ENCODE peak calls at places on chromosomes 2 and 18, in six cellular contexts. Y, R, C, Q, E and I are unnamed samples. For H3K9me3, the result is how much of the 10 kb centered on the place peaks cover.

GRCh38 chr2:193841389-193842150 is 1646.8 kb upstream of the TMEFF2 start:
- DNase-seq in Y (no peak), R (no peak), C (no peak), Q (no peak), E (peak), I (no peak)

GRCh38 chr2:213251618-213252017 is 32.6 kb upstream of the SPAG16 start:
- DNase-seq in Y (no peak), R (peak), C (no peak), Q (no peak), E (peak), I (no peak)

GRCh38 chr18:41965856-41966255 is 10.8 kb downstream of the PIK3C3 start:
- DNase-seq in Y (no peak), R (no peak), C (no peak), Q (no peak), E (no peak), I (no peak)

GRCh38 chr18:58388736-58389135 is 240.2 kb downstream of the ALPK2 start:
- DNase-seq in Y (no peak), R (no peak), C (no peak), Q (no peak), E (no peak), I (no peak)

GRCh38 chr2:213679894-213680293 is 395.6 kb downstream of the SPAG16 start:
- DNase-seq in Y (no peak), R (no peak), C (no peak), Q (no peak), E (no peak), I (no peak)

GRCh38 chr2:197920581-197921213 is 116.3 kb downstream of the PLCL1 start:
- DNase-seq in Y (no peak), R (no peak), C (no peak), Q (no peak), E (no peak), I (no peak)

GRCh38 chr2:84170979-84171378 is 288.1 kb downstream of the SUCLG1 start:
- DNase-seq in Y (no peak), R (no peak), C (no peak), Q (no peak), E (no peak), I (no peak)

GRCh38 chr2:139778732-139779131 is 998.5 kb upstream of the NXPH2 start:
- DNase-seq in Y (no peak), R (no peak), C (no peak), Q (no peak), E (no peak), I (no peak)

GRCh38 chr18:9712130-9712577 is 4.1 kb downstream of the RAB31 start:
- DNase-seq in Y (no peak), R (no peak), C (no peak), Q (no peak), E (no peak), I (no peak)

GRCh38 chr2:216916956-216917650 is 57.2 kb upstream of the TNP1 start:
- DNase-seq in Y (no peak), R (no peak), C (no peak), Q (no peak), E (no peak), I (no peak)

GRCh38 chr2:77054938-77055337 is 467.2 kb downstream of the LRRTM4 start:
- DNase-seq in Y (no peak), R (no peak), C (no peak), Q (no peak), E (peak), I (no peak)

GRCh38 chr2:139031722-139032121 is 251.5 kb upstream of the NXPH2 start:
- DNase-seq in Y (no peak), R (peak), C (no peak), Q (no peak), E (peak), I (no peak)

GRCh38 chr2:12861344-12861942 is 144.7 kb downstream of the TRIB2 start:
- DNase-seq in Y (no peak), R (no peak), C (no peak), Q (no peak), E (no peak), I (no peak)

GRCh38 chr2:239116456-239117246 is 268.8 kb downstream of the TWIST2 start:
- DNase-seq in Y (no peak), R (no peak), C (peak), Q (no peak), E (no peak), I (no peak)

GRCh38 chr2:97723156-97724072 is 10.0 kb downstream of the ZAP70 start:
- DNase-seq in Y (peak), R (no peak), C (no peak), Q (no peak), E (no peak), I (no peak)

GRCh38 chr2:107340955-107341354 is 455.0 kb upstream of the ST6GAL2 start:
- DNase-seq in Y (no peak), R (no peak), C (no peak), Q (no peak), E (no peak), I (no peak)

GRCh38 chr2:68237404-68237803 is 14.9 kb downstream of the PPP3R1 start:
- DNase-seq in Y (no peak), R (no peak), C (no peak), Q (no peak), E (no peak), I (no peak)

GRCh38 chr2:208501217-208501616 is 94.6 kb downstream of the PTH2R start:
- DNase-seq in Y (no peak), R (no peak), C (no peak), Q (no peak), E (peak), I (no peak)

GRCh38 chr2:145114726-145115125 is 594.8 kb upstream of the ZEB2 start:
- DNase-seq in Y (no peak), R (no peak), C (no peak), Q (no peak), E (no peak), I (no peak)

GRCh38 chr2:160324161-160324768 is 124.2 kb upstream of the ITGB6 start:
- DNase-seq in Y (no peak), R (peak), C (peak), Q (no peak), E (peak), I (no peak)

GRCh38 chr2:16739778-16740581 is 74.3 kb upstream of the CYRIA start:
- DNase-seq in Y (no peak), R (no peak), C (no peak), Q (no peak), E (no peak), I (no peak)

GRCh38 chr2:42001696-42002331 is 46.0 kb upstream of the PKDCC start:
- DNase-seq in Y (no peak), R (no peak), C (no peak), Q (no peak), E (no peak), I (no peak)

GRCh38 chr2:40028792-40029488 is 249.9 kb upstream of the THUMPD2 start:
- DNase-seq in Y (no peak), R (no peak), C (no peak), Q (no peak), E (no peak), I (no peak)

GRCh38 chr2:104856973-104857261 is 3.0 kb downstream of the POU3F3 start:
- DNase-seq in Y (no peak), R (no peak), C (no peak), Q (no peak), E (no peak), I (no peak)

GRCh38 chr18:8559612-8560011 is 49.6 kb upstream of the RAB12 start:
- DNase-seq in Y (no peak), R (no peak), C (no peak), Q (no peak), E (no peak), I (no peak)

GRCh38 chr18:67932261-67932660 is 415.7 kb upstream of the DSEL start:
- DNase-seq in Y (no peak), R (no peak), C (no peak), Q (no peak), E (no peak), I (no peak)
- H3K9me3 ChIP-seq in Y (under half), R (under half), C (under half), Q (under half), E (under half), I (under half)

GRCh38 chr2:22703286-22703925 is 681.6 kb upstream of the KLHL29 start:
- DNase-seq in Y (no peak), R (no peak), C (no peak), Q (no peak), E (peak), I (no peak)
- H3K9me3 ChIP-seq in Y (under half), R (under half), C (under half), Q (under half), E (under half), I (under half)

DNA sequence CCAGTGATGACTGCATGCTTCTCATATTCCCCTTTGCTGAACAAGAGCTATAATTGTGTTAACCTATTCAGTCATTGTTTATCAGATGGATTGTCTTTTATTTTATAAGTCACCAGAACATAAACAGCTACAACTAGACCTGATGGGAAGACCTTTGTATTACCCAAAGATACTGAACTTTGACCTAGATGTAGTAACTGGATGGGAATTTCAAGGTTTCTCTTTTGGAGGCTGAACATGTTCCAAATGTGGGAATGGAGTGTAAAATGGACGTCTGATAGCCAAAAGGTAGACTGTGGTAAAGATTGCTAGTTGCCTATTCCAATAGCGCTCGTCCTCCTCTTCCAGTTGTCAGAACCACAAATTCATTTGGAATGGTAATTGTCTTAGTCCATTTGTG is 56.4 kb upstream of the ST3GAL5 start:
- DNase-seq in Y (no peak), R (no peak), C (no peak), Q (no peak), E (no peak), I (no peak)
- H3K9me3 ChIP-seq in Y (under half), R (half or more), C (under half), Q (under half), E (under half), I (under half)

GRCh38 chr18:13915391-13915790 is at the start of gene MC2R:
- DNase-seq in Y (no peak), R (no peak), C (no peak), Q (no peak), E (no peak), I (no peak)
- H3K9me3 ChIP-seq in Y (under half), R (under half), C (under half), Q (under half), E (under half), I (under half)